ENCODE peak calls at places on chromosome 2, in seven cellular contexts. R is A549, A is NB4, Q is HepG2, H is H1, N is WTC11, E is GM12878. D is an unnamed sample.

GRCh38 chr2:38977047-38977446 is 87.4 kb downstream of the ARHGEF33 start:
- DNase-seq in R (no peak), A (no peak), Q (no peak), H (no peak), N (no peak), E (no peak), D (no peak)

GRCh38 chr2:200756618-200757321 is 54.9 kb upstream of the BZW1 start:
- DNase-seq in R (peak; percentile 77), A (peak; percentile 59), Q (peak; percentile 95), H (no peak), N (no peak), E (no peak), D (no peak)

GRCh38 chr2:237354930-237355329 is 59.0 kb downstream of the COL6A3 start:
- DNase-seq in R (no peak), A (no peak), Q (no peak), H (no peak), N (no peak), E (no peak), D (no peak)

GRCh38 chr2:106561356-106561755 is 74.2 kb downstream of the CD8B2 start:
- DNase-seq in R (no peak), A (no peak), Q (no peak), H (no peak), N (no peak), E (no peak), D (no peak)

GRCh38 chr2:223148516-223148915 is 96.5 kb downstream of the KCNE4 start:
- DNase-seq in R (no peak), A (no peak), Q (no peak), H (no peak), N (no peak), E (no peak), D (no peak)

GRCh38 chr2:32002406-32002805 is 8.4 kb downstream of the MEMO1 start:
- DNase-seq in R (no peak), A (no peak), Q (no peak), H (no peak), N (no peak), E (no peak), D (no peak)

GRCh38 chr2:32553829-32554432 is 73.9 kb upstream of the TTC27 start:
- DNase-seq in R (peak; percentile 54), A (peak; percentile 73), Q (peak; percentile 43), H (no peak), N (no peak), E (peak; percentile 19), D (peak; percentile 12)

GRCh38 chr2:221203138-221203537 is 369.0 kb downstream of the EPHA4 start:
- DNase-seq in R (no peak), A (no peak), Q (no peak), H (no peak), N (no peak), E (peak; percentile 20), D (no peak)

GRCh38 chr2:127701651-127702394 is 526 bp downstream of the SFT2D3 start:
- DNase-seq in R (peak; percentile 69), A (peak; percentile 94), Q (peak; percentile 71), H (peak; percentile 81), N (peak; percentile 73), E (peak; percentile 36), D (peak; percentile 16)

GRCh38 chr2:9538000-9538507 is 17.6 kb downstream of the ADAM17 start:
- DNase-seq in R (peak; percentile 47), A (peak; percentile 84), Q (no peak), H (no peak), N (no peak), E (no peak), D (no peak)

GRCh38 chr2:48346124-48346536 is 183.8 kb upstream of the STON1 start:
- DNase-seq in R (no peak), A (no peak), Q (peak; percentile 89), H (no peak), N (no peak), E (no peak), D (no peak)

GRCh38 chr2:1170241-1170640 is 219.6 kb downstream of the SNTG2 start:
- DNase-seq in R (no peak), A (no peak), Q (no peak), H (no peak), N (no peak), E (no peak), D (no peak)

GRCh38 chr2:112926707-112927106 is 15.7 kb downstream of the IL37 start:
- DNase-seq in R (no peak), A (no peak), Q (no peak), H (no peak), N (no peak), E (no peak), D (no peak)

GRCh38 chr2:23055251-23055650 is 329.7 kb upstream of the KLHL29 start:
- DNase-seq in R (no peak), A (no peak), Q (no peak), H (no peak), N (no peak), E (no peak), D (no peak)

GRCh38 chr2:212902421-212902820 is 249.0 kb downstream of the IKZF2 start:
- DNase-seq in R (no peak), A (no peak), Q (no peak), H (no peak), N (no peak), E (no peak), D (no peak)

GRCh38 chr2:59920961-59921360 is 632.5 kb downstream of the BCL11A start:
- DNase-seq in R (no peak), A (no peak), Q (no peak), H (no peak), N (no peak), E (no peak), D (no peak)

GRCh38 chr2:197500503-197501179 is 462 bp downstream of the HSPE1 start:
- DNase-seq in R (no peak), A (no peak), Q (no peak), H (no peak), N (no peak), E (no peak), D (no peak)

GRCh38 chr2:230805353-230806017 is 59.3 kb upstream of the ITM2C start:
- DNase-seq in R (no peak), A (no peak), Q (no peak), H (no peak), N (no peak), E (no peak), D (no peak)

GRCh38 chr2:190167702-190168101 is 105.2 kb upstream of the MSTN start:
- DNase-seq in R (no peak), A (no peak), Q (no peak), H (no peak), N (no peak), E (no peak), D (no peak)

GRCh38 chr2:66729391-66729790 is 294.5 kb downstream of the MEIS1 start:
- DNase-seq in R (no peak), A (no peak), Q (no peak), H (no peak), N (no peak), E (no peak), D (no peak)

GRCh38 chr2:181810823-181811695 is 80.5 kb upstream of the ITPRID2 start:
- DNase-seq in R (peak; percentile 68), A (peak; percentile 91), Q (peak; percentile 74), H (no peak), N (no peak), E (no peak), D (peak; percentile 98)

GRCh38 chr2:44680983-44681481 is 260.5 kb upstream of the SIX3 start:
- DNase-seq in R (no peak), A (no peak), Q (no peak), H (no peak), N (no peak), E (no peak), D (no peak)

GRCh38 chr2:225464346-225465025 is 65.0 kb downstream of the NYAP2 start:
- DNase-seq in R (no peak), A (no peak), Q (no peak), H (no peak), N (no peak), E (no peak), D (no peak)

GRCh38 chr2:169039702-169040101 is 8.6 kb upstream of the ABCB11 start:
- DNase-seq in R (no peak), A (peak; percentile 67), Q (no peak), H (no peak), N (no peak), E (no peak), D (no peak)

GRCh38 chr2:196217116-196217515 is 45.7 kb upstream of the STK17B start:
- DNase-seq in R (no peak), A (no peak), Q (no peak), H (no peak), N (no peak), E (no peak), D (no peak)

GRCh38 chr2:148745151-148745851 is 100.8 kb downstream of the EPC2 start:
- DNase-seq in R (no peak), A (no peak), Q (no peak), H (no peak), N (no peak), E (no peak), D (no peak)

GRCh38 chr2:150487537-150488429 is at the start of gene RND3:
- DNase-seq in R (peak; percentile 86), A (peak; percentile 73), Q (peak; percentile 87), H (peak; percentile 91), N (peak; percentile 96), E (no peak), D (peak; percentile 98)

GRCh38 chr2:23788100-23788499 is 138.8 kb downstream of the ATAD2B start:
- DNase-seq in R (no peak), A (peak; percentile 51), Q (no peak), H (no peak), N (no peak), E (peak; percentile 13), D (no peak)

GRCh38 chr2:168247341-168248305 is at the start of gene STK39:
- DNase-seq in R (peak; percentile 36), A (peak; percentile 89), Q (peak; percentile 68), H (peak; percentile 88), N (peak; percentile 82), E (no peak), D (peak; percentile 45)

GRCh38 chr2:68726608-68727367 is 7.8 kb upstream of the ARHGAP25 start:
- DNase-seq in R (no peak), A (peak; percentile 94), Q (no peak), H (no peak), N (no peak), E (peak; percentile 68), D (no peak)
- TF ChIP-seq MAX in R (no peak), A (peak; percentile 92), Q (no peak), H (no peak), N (no peak), E (no peak), D (no peak)

GRCh38 chr2:161171595-161171929 is 11.3 kb downstream of the TANK start:
- DNase-seq in R (no peak), A (peak; percentile 77), Q (no peak), H (no peak), N (no peak), E (no peak), D (no peak)
- TF ChIP-seq MAX in R (no peak), A (no peak), Q (no peak), H (no peak), N (no peak), E (no peak), D (no peak)

DNA sequence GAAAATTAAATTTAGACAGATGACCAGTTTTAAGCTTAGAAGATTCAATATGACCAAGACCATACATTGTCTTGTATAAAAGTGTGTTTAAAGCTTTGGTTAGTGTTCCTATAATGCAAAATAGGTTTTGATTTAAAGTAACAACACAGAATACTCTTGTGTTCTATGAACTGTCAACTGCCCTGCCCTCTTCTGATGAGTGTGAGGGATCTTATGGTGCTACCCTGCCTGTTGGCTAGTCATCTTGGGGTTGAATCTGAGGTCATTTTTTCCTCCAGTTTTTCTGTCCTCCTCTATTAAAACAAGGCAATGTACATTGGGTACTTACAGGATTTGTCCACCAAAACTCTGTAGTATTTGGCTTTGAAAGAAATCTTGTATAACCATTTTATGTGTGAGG is 129.0 kb downstream of the SPTBN1 start:
- DNase-seq in R (no peak), A (no peak), Q (no peak), H (no peak), N (no peak), E (no peak), D (no peak)
- TF ChIP-seq MAX in R (no peak), A (no peak), Q (no peak), H (no peak), N (no peak), E (no peak), D (no peak)

GRCh38 chr2:204706939-204707338 is 161.7 kb downstream of the PARD3B start:
- DNase-seq in R (no peak), A (no peak), Q (no peak), H (no peak), N (no peak), E (no peak), D (no peak)
- TF ChIP-seq MAX in R (no peak), A (no peak), Q (no peak), H (no peak), N (no peak), E (no peak), D (no peak)

D was measured in HCT116.